ENCODE peak calls at places on chromosome 20, in ten cellular contexts. Q, D, W, T, Z, A, G, S, J and F are unnamed samples.

GRCh38 chr20:11766961-11767360 is 150.7 kb upstream of the BTBD3 start:
- DNase-seq in G (no peak), D (no peak), J (no peak), A (no peak), T (no peak), S (no peak), W (no peak), Z (no peak), Q (no peak), F (no peak)

GRCh38 chr20:32012159-32012682 is 2.0 kb downstream of the CCM2L start:
- DNase-seq in J (no peak), W (no peak), A (no peak), G (no peak), D (no peak), S (no peak), Z (no peak), Q (peak), T (no peak), F (no peak)

GRCh38 chr20:35661908-35662307 is 2.8 kb downstream of the CPNE1 start:
- DNase-seq in G (no peak), A (no peak), D (no peak), T (peak), S (no peak), Q (no peak), Z (no peak), W (no peak), J (no peak), F (no peak)

GRCh38 chr20:48656120-48656519 is 171.7 kb downstream of the PREX1 start:
- DNase-seq in T (no peak), S (no peak), Q (no peak), J (no peak), W (no peak), G (no peak), A (no peak), D (no peak), Z (no peak), F (no peak)

GRCh38 chr20:38043512-38044300 is 10.2 kb downstream of the RPRD1B start:
- DNase-seq in Z (peak), Q (no peak), D (no peak), A (no peak), T (peak), W (no peak), J (no peak), G (no peak), S (no peak), F (peak)

GRCh38 chr20:11814276-11814675 is 103.4 kb upstream of the BTBD3 start:
- DNase-seq in Q (no peak), W (no peak), D (no peak), G (no peak), S (no peak), T (no peak), Z (no peak), A (no peak), J (no peak), F (no peak)

GRCh38 chr20:15253431-15253830 is 916.0 kb upstream of the FLRT3 start:
- DNase-seq in Z (no peak), T (no peak), J (no peak), D (no peak), Q (no peak), G (no peak), S (no peak), W (no peak), A (no peak), F (no peak)

GRCh38 chr20:45044601-45045000 is 56.3 kb downstream of the KCNS1 start:
- DNase-seq in A (no peak), D (no peak), T (no peak), G (no peak), J (no peak), Q (no peak), Z (no peak), W (no peak), S (no peak), F (no peak)

GRCh38 chr20:38073307-38074010 is 39.9 kb downstream of the RPRD1B start:
- DNase-seq in J (peak), G (no peak), A (peak), T (peak), D (no peak), S (peak), W (peak), Z (peak), Q (no peak), F (no peak)

GRCh38 chr20:21391495-21392298 is 5.6 kb downstream of the NKX2-4 start:
- DNase-seq in A (no peak), G (peak), T (peak), S (no peak), J (no peak), D (no peak), Z (no peak), Q (peak), W (no peak), F (no peak)

GRCh38 chr20:1792274-1792673 is 102.9 kb upstream of the SIRPA start:
- DNase-seq in Z (no peak), Q (no peak), S (no peak), T (no peak), W (no peak), J (no peak), D (no peak), A (no peak), G (no peak), F (no peak)

GRCh38 chr20:31543966-31544598 is 29.8 kb downstream of the HM13 start:
- DNase-seq in W (no peak), A (no peak), Q (no peak), J (no peak), T (peak), G (no peak), Z (peak), S (no peak), D (no peak), F (peak)

GRCh38 chr20:2524435-2525272 is 11.7 kb upstream of the TMC2 start:
- DNase-seq in G (peak), T (peak), J (peak), D (no peak), A (peak), Z (peak), Q (peak), S (peak), W (peak), F (peak)

GRCh38 chr20:8209061-8209460 is 77.0 kb downstream of the PLCB1 start:
- DNase-seq in J (no peak), D (no peak), A (no peak), Z (no peak), Q (no peak), G (no peak), W (no peak), S (no peak), T (peak), F (no peak)

GRCh38 chr20:38866265-38867061 is 59.8 kb upstream of the FAM83D start:
- DNase-seq in Z (no peak), J (no peak), D (no peak), S (no peak), A (no peak), T (peak), Q (no peak), W (no peak), G (no peak), F (no peak)

GRCh38 chr20:5714261-5715041 is 35.8 kb upstream of the SHLD1 start:
- DNase-seq in A (no peak), W (no peak), T (peak), J (no peak), Z (peak), Q (no peak), S (no peak), G (no peak), D (no peak), F (peak)

GRCh38 chr20:1469306-1469905 is 2.8 kb upstream of the NSFL1C start:
- DNase-seq in T (no peak), W (no peak), G (no peak), Q (no peak), S (no peak), D (no peak), A (no peak), Z (no peak), J (no peak), F (no peak)

GRCh38 chr20:42191140-42191860 is 573.1 kb upstream of the CHD6 start:
- DNase-seq in A (no peak), Z (peak), S (no peak), W (no peak), G (no peak), D (no peak), J (no peak), T (no peak), Q (no peak), F (no peak)

GRCh38 chr20:13626724-13627123 is 12.0 kb downstream of the TASP1 start:
- DNase-seq in S (no peak), Z (no peak), D (no peak), A (no peak), G (no peak), W (no peak), T (no peak), Q (no peak), J (no peak), F (no peak)

GRCh38 chr20:3406481-3407425 is 716 bp downstream of the DNAAF9 start:
- DNase-seq in S (peak), W (peak), J (peak), Z (no peak), A (peak), Q (peak), G (peak), D (no peak), T (peak), F (peak)

DNA sequence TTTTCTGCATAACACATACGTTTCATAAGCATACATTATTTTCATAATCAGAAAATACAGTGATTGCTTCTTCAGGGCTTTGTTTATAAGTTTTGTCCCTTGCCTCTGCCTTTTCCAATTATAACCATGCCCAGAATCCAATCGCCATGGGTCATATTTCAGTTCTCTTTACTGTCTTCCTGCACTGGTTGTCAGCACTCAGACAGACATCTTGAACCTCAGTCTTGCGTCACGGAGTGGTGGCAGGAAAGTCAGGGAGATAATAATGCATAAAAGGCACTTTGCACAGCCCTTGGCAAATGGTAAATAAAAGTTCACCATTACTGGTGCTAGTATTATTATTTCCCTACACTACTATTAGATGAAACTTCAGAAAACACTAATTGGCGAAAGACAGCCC is 7.2 kb downstream of the KIF16B start:
- DNase-seq in G (no peak), S (no peak), T (no peak), Q (no peak), W (no peak), A (no peak), Z (no peak), J (no peak), D (no peak), F (no peak)
- TF ChIP-seq CTCF in G (no peak), S (no peak), T (no peak), Q (no peak), W (no peak), A (no peak), Z (no peak), J (no peak), D (no peak), F (no peak)

GRCh38 chr20:46123482-46124245 is 5.5 kb downstream of the CD40 start:
- DNase-seq in Q (peak), Z (no peak), G (no peak), D (no peak), T (no peak), W (no peak), A (no peak), J (no peak), S (no peak), F (no peak)
- TF ChIP-seq POLR2A in Q (no peak), Z (no peak), G (no peak), D (no peak), T (no peak), W (no peak), A (no peak), J (no peak), S (no peak), F (no peak)

GRCh38 chr20:53212018-53212417 is 239.9 kb downstream of the TSHZ2 start:
- DNase-seq in Q (no peak), W (no peak), S (no peak), J (no peak), T (no peak), A (no peak), D (no peak), G (no peak), Z (no peak), F (no peak)

GRCh38 chr20:53210041-53210440 is 237.9 kb downstream of the TSHZ2 start:
- DNase-seq in D (no peak), S (no peak), W (no peak), A (no peak), Q (no peak), J (no peak), G (peak), T (no peak), Z (no peak), F (no peak)

GRCh38 chr20:53205046-53205445 is 232.9 kb downstream of the TSHZ2 start:
- DNase-seq in J (peak), Q (no peak), G (no peak), A (no peak), S (no peak), D (no peak), T (no peak), Z (no peak), W (no peak), F (no peak)

GRCh38 chr20:53210931-53211330 is 238.8 kb downstream of the TSHZ2 start:
- DNase-seq in Z (no peak), Q (no peak), A (no peak), S (no peak), G (no peak), T (no peak), D (no peak), J (no peak), W (no peak), F (no peak)

GRCh38 chr20:53208110-53208908 is 236.2 kb downstream of the TSHZ2 start:
- DNase-seq in G (no peak), Z (peak), A (no peak), J (no peak), T (no peak), S (no peak), W (no peak), Q (no peak), D (no peak), F (no peak)
- TF ChIP-seq CTCF in G (no peak), Z (no peak), A (no peak), J (no peak), T (no peak), S (no peak), W (no peak), Q (no peak), D (no peak), F (no peak)

GRCh38 chr20:57379263-57379647 is 11.9 kb upstream of the RBM38 start:
- DNase-seq in T (no peak), Q (no peak), W (no peak), S (no peak), J (no peak), G (no peak), A (no peak), Z (no peak), D (no peak), F (no peak)
- TF ChIP-seq POLR2A in T (no peak), Q (no peak), W (no peak), S (no peak), J (no peak), G (no peak), A (no peak), Z (no peak), D (no peak), F (no peak)

DNA sequence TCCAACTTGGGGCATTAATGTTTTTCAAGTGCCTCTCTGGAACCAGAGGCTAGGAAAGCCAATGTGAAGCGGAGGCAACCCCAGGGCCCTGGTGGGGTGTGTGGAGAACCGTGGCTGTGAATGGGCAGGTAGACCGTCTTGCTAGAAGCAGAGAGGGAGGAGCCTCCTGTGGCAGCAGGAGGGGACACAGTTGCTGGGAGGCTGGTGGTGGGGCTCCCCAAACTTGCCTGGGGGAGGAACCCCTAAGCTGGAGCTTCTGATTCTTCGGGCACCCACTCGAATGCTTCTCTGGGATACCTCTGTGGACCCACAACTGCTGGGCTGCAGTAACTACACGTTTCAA is 65.3 kb upstream of the APCDD1L start:
- DNase-seq in D (no peak), W (no peak), Z (no peak), Q (no peak), A (no peak), J (no peak), S (no peak), T (no peak), G (no peak), F (no peak)
- TF ChIP-seq CTCF in D (no peak), W (no peak), Z (no peak), Q (no peak), A (no peak), J (no peak), S (no peak), T (no peak), G (no peak), F (no peak)

DNA sequence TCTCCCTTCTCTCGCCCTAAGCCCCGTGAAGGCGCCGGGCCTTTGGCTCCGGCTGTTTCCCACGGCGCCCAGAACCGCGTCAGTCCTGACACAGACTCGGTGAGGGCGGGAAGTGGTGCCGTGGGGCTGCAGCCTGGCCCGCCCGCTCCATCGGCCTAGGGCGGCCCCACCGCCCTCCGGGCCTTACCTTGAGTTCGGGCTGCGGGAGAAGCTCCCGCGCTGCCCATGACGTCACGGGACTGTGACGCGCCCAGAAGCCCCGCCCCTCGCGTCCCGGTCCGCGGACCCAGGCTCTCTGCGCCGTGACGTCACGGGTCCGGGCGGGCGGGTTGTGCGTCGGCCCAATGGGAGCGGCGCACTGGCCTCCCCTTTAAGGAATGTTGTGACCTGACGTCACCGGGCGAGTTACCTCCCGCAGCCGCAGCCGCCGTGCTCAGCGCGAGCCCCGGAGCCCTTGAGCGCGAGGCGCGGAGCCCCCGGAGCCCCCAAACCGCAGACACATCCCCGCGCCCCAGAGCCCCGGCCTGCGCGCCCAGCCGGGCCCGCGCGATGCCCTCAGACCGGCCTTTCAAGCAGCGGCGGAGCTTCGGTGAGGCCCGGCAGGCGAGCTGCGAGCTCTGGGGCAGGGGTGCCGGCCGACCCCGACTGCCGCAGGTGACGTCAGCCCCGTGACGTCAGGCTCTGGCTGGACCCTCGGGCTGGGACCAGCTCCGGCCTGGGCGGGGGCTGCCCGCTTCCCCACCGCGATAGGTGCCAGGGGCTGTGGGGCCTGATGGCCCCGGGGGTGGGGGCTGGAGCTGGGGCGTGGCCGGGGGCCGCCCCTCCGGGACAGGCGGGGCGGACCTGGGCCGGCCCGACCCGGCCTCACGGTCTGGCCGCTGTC is at the start of gene MAP1LC3A:
- DNase-seq in T (peak), W (peak), J (peak), G (peak), A (peak), Q (peak), D (peak), S (peak), Z (peak), F (peak)
- TF ChIP-seq POLR2A in T (no peak), W (peak), J (peak), G (no peak), A (peak), Q (peak), D (no peak), S (peak), Z (peak), F (peak)